ENCODE peak calls at places on chromosomes 4 and X, in four cellular contexts. S is NCI-H510A treated with DMSO at 0.1 percent for 48 hours; M is T-helper 9 cell; H is activated naive CD4-positive, alpha-beta T cell treated with anti-CD3 and anti-CD28 coated beads, Interleukin-2, amount 50 U/mL, for 72 hours. V is an unnamed sample.

GRCh38 chr4:20203508-20203907 is 48.2 kb upstream of the SLIT2 start:
- DNase-seq in H (no peak), S (no peak), M (no peak), V (no peak)

GRCh38 chrX:9340619-9341304 is 124.1 kb upstream of the TBL1X start:
- DNase-seq in H (no peak), S (no peak), M (peak), V (no peak)

GRCh38 chr4:5524900-5525299 is 183.5 kb downstream of the EVC2 start:
- DNase-seq in M (no peak), S (no peak), H (no peak), V (peak)

GRCh38 chrX:29455702-29456101 is 759.7 kb upstream of the MAGEB2 start:
- DNase-seq in M (no peak), H (no peak), S (no peak), V (no peak)

GRCh38 chr4:88320780-88321373 is 36.5 kb upstream of the PPM1K start:
- DNase-seq in S (no peak), H (no peak), M (no peak), V (no peak)

GRCh38 chr4:53671757-53672156 is 80.5 kb upstream of the LNX1 start:
- DNase-seq in H (no peak), S (peak), M (no peak), V (peak)

GRCh38 chrX:106902684-106903083 is 457 bp downstream of the RIPPLY1 start:
- DNase-seq in H (no peak), M (no peak), S (no peak), V (no peak)

GRCh38 chr4:41363384-41363981 is 106.8 kb downstream of the UCHL1 start:
- DNase-seq in S (no peak), H (no peak), M (no peak), V (no peak)

GRCh38 chr4:100306018-100306417 is 115.8 kb upstream of the DDIT4L start:
- DNase-seq in S (no peak), M (no peak), H (no peak), V (no peak)